ENCODE peak calls at places on chromosomes 2 and 18, in five cellular contexts. C is mesenchymal stem cell, M is H1, L is neuronal stem cell, R is IMR-90. Q is an unnamed sample.

GRCh38 chr2:20641123-20641985 is 9.5 kb downstream of the HS1BP3 start:
- DNase-seq in L (no peak), M (no peak), R (peak; percentile 77), C (peak; percentile 77), Q (no peak)

GRCh38 chr18:9333441-9334350 is 877 bp upstream of the TWSG1 start:
- DNase-seq in R (no peak), M (peak; percentile 15), L (no peak), C (no peak), Q (peak; percentile 68)

GRCh38 chr2:231182500-231182899 is 15.9 kb upstream of the ARMC9 start:
- DNase-seq in L (no peak), M (no peak), C (no peak), R (no peak), Q (no peak)

GRCh38 chr2:110807520-110807919 is 75.1 kb downstream of the ACOXL start:
- DNase-seq in M (no peak), L (no peak), C (no peak), R (peak; percentile 20), Q (no peak)

GRCh38 chr18:69958422-69958821 is 10.7 kb upstream of the CD226 start:
- DNase-seq in R (no peak), M (no peak), L (no peak), C (no peak), Q (no peak)

GRCh38 chr2:1721706-1722483 is 22.4 kb downstream of the PXDN start:
- DNase-seq in L (no peak), M (no peak), C (peak; percentile 93), R (peak; percentile 91), Q (no peak)

GRCh38 chr18:57965246-57965645 is 78.8 kb upstream of the NEDD4L start:
- DNase-seq in R (no peak), L (no peak), M (no peak), C (no peak), Q (no peak)

GRCh38 chr2:27303093-27304025 is 4.9 kb downstream of the UCN start:
- DNase-seq in C (peak; percentile 74), L (no peak), M (no peak), R (peak; percentile 72), Q (no peak)

GRCh38 chr2:199085201-199085750 is 372.5 kb downstream of the SATB2 start:
- DNase-seq in R (no peak), M (no peak), C (no peak), L (no peak), Q (no peak)

GRCh38 chr2:221370942-221371221 is 201.2 kb downstream of the EPHA4 start:
- DNase-seq in M (no peak), L (no peak), R (no peak), C (peak; percentile 77), Q (no peak)

GRCh38 chr2:231919341-231920035 is 6.7 kb downstream of the NPPC start:
- DNase-seq in M (no peak), L (no peak), C (no peak), R (no peak), Q (no peak)

GRCh38 chr2:186645999-186646398 is 47.9 kb upstream of the FAM171B start:
- DNase-seq in R (peak; percentile 36), C (no peak), M (no peak), L (no peak), Q (no peak)

GRCh38 chr18:3603460-3604259 is 153.7 kb downstream of the TGIF1 start:
- DNase-seq in R (peak; percentile 99), L (peak; percentile 86), M (peak; percentile 85), C (peak; percentile 99), Q (peak; percentile 82)

GRCh38 chr18:24602156-24602555 is 141.7 kb downstream of the HRH4 start:
- DNase-seq in M (no peak), R (no peak), L (no peak), C (no peak), Q (no peak)

GRCh38 chr2:186554850-186555785 is 34.7 kb upstream of the ITGAV start:
- DNase-seq in L (no peak), M (no peak), R (peak; percentile 38), C (peak; percentile 52), Q (no peak)

GRCh38 chr2:136127356-136127755 is 9.4 kb upstream of the CXCR4 start:
- DNase-seq in R (no peak), C (no peak), M (no peak), L (no peak), Q (no peak)

GRCh38 chr2:88451647-88452150 is 794 bp downstream of the FOXI3 start:
- DNase-seq in L (peak; percentile 38), M (no peak), C (no peak), R (no peak), Q (peak; percentile 41)
- H4K91ac ChIP-seq in L (no peak overlapping the region), M (no peak overlapping the region), C (no peak overlapping the region), R (no peak overlapping the region), Q (no peak overlapping the region)

GRCh38 chr2:120764434-120764833 is 28.8 kb downstream of the GLI2 start:
- DNase-seq in R (no peak), L (no peak), M (no peak), C (no peak), Q (peak; percentile 16)

GRCh38 chr2:120766758-120767351 is 31.2 kb downstream of the GLI2 start:
- DNase-seq in R (peak; percentile 50), L (no peak), C (peak; percentile 55), M (no peak), Q (peak; percentile 43)

GRCh38 chr2:120765031-120765910 is 29.6 kb downstream of the GLI2 start:
- DNase-seq in R (peak; percentile 48), C (peak; percentile 70), M (no peak), L (no peak), Q (peak; percentile 33)

GRCh38 chr2:120767486-120768005 is 31.9 kb downstream of the GLI2 start:
- DNase-seq in L (no peak), R (no peak), M (no peak), C (no peak), Q (peak; percentile 18)

DNA sequence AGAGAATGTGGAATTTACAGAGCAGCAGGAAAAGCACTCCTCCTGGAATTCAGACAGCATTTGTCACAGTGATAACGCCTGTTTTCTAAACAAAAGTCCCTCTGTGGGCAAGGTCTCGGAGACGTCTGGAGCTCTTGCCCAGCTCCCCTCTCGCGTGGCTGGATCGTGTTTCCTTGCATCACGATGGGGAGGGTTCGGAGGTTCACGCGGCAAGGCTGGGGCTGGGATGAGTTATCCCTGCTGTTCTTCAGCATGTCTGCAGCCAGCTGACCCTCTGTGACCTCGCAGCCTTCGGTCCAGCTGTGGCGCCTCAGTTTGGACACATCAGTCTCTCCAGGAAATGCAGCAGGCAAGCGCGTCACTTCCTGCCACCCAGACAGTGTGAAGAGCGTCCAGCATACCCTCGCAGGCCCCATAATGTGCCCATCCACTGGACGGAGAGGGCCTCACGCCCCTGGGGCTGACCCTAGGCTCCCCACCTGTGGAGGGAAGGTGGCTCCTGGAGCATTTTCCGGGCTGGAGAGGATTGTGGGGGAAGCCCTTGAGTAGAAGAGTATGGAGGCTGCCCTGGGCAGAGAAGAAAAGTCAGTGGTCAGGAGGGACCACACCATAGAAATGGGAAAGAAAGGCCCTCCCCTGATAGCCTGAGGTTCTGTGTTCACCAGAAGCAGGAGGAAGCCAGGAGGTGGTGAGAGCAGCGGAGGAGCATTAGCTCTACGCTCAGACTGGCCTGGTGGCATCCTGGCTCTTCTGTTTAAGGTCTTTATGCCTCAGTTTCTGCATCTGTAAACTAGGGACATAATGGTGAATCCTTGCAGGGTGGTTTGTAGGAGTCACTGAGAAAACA is 30.5 kb downstream of the GLI2 start:
- DNase-seq in L (no peak), M (no peak), R (peak; percentile 99), C (peak; percentile 99), Q (peak; percentile 35)
- H4K91ac ChIP-seq in L (no peak overlapping the region), M (no peak overlapping the region), R (peak overlapping the region; percentile 97), C (peak overlapping the region; percentile 98), Q (no peak overlapping the region)

DNA sequence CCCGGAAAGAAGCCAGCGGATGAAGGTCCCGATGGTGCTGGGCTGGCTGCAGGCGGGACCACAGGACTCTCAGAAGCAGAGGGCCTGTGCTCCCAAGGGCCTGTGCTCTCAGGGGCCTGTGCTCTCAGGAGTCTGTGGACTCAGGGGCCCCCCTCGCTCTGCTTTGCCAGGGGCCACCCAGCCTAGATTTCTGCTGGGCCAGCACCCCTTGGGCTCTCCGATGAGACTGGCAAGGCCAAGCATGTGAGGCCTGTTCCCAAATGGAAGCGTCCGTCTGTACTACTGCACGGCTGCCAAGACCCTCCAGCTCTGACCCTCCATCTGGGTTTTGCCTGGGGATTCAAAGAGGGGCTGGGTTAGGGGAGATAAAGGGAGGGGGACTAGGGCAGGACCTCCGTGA is 54.6 kb downstream of the SH3BP4 start:
- DNase-seq in R (no peak), C (no peak), M (no peak), L (no peak), Q (no peak)
- H4K91ac ChIP-seq in R (no peak overlapping the region), C (no peak overlapping the region), M (no peak overlapping the region), L (no peak overlapping the region), Q (no peak overlapping the region)

DNA sequence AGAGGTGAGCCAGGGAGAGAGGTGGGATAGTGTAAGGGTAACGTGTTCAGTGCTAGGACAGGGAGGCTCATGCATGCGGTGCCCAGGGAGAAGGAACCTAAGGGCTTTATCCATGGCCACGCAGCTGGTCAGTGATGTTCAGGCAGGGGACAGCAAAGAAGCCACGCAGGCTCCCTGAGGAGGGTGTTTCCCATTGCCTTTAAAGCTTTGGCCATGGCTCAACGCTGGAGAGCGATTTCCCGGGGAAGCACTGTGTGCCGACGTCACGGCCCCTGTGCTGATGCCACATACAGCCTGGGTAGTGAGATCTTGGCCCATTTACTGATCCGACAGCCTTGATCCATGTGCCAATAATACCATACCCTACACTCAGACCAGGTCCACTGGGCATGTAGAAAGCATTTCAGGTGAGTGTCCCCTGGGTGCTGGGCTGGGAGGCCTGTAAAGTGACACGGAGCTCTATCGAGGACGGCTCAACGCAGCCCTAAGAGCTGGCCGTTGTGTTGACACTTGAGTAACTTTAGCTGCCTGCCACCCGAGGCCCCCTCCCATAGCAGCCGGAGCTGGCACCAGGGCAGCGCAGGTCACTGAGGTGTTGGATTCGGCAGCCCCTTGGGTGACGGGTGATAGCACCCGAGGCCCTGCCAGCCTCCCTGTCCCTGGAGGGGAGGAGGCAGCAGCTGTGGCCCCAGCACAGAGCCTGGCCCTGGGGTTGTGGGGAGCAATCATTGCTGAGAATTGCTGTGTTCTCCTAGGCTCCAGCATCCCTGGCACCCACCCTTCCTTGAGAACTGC is 41.4 kb downstream of the PDIA6 start:
- DNase-seq in R (no peak), L (no peak), C (no peak), M (no peak), Q (no peak)
- H4K91ac ChIP-seq in R (no peak overlapping the region), L (no peak overlapping the region), C (no peak overlapping the region), M (no peak overlapping the region), Q (no peak overlapping the region)